ENCODE peak calls at places on chromosomes 6 and 20, in six cellular contexts. M is heart left ventricle, C is IMR-90, H is gastrocnemius medialis, G is tibial nerve, Y is transverse colon. W is an unnamed sample.

GRCh38 chr6:138814179-138814834 is 18.4 kb downstream of the ECT2L start:
- DNase-seq in M (no peak), C (no peak), H (no peak), G (no peak), Y (no peak), W (no peak)

GRCh38 chr6:11598687-11599086 is 61.1 kb downstream of the TMEM170B start:
- DNase-seq in M (no peak), C (no peak), H (no peak), G (no peak), Y (no peak), W (no peak)

GRCh38 chr20:57664476-57664875 is 44.2 kb upstream of the ZBP1 start:
- DNase-seq in M (peak), C (no peak), H (no peak), G (no peak), Y (peak), W (no peak)

GRCh38 chr6:34129753-34130152 is 16.1 kb downstream of the GRM4 start:
- DNase-seq in M (no peak), C (no peak), H (no peak), G (no peak), Y (no peak), W (no peak)

GRCh38 chr6:144161970-144162369 is 11.7 kb downstream of the STX11 start:
- DNase-seq in M (no peak), C (no peak), H (no peak), G (no peak), Y (no peak), W (no peak)

GRCh38 chr20:41038878-41039404 is 10.3 kb downstream of the TOP1 start:
- DNase-seq in M (no peak), C (no peak), H (no peak), G (no peak), Y (no peak), W (no peak)

GRCh38 chr6:16706029-16706428 is 55.2 kb downstream of the ATXN1 start:
- DNase-seq in M (no peak), C (no peak), H (no peak), G (no peak), Y (no peak), W (no peak)

GRCh38 chr6:26222587-26222986 is 135.4 kb downstream of the HFE start:
- DNase-seq in M (no peak), C (no peak), H (no peak), G (no peak), Y (no peak), W (no peak)

GRCh38 chr20:32004963-32005362 is 5.3 kb upstream of the CCM2L start:
- DNase-seq in M (no peak), C (peak), H (no peak), G (no peak), Y (no peak), W (peak)

DNA sequence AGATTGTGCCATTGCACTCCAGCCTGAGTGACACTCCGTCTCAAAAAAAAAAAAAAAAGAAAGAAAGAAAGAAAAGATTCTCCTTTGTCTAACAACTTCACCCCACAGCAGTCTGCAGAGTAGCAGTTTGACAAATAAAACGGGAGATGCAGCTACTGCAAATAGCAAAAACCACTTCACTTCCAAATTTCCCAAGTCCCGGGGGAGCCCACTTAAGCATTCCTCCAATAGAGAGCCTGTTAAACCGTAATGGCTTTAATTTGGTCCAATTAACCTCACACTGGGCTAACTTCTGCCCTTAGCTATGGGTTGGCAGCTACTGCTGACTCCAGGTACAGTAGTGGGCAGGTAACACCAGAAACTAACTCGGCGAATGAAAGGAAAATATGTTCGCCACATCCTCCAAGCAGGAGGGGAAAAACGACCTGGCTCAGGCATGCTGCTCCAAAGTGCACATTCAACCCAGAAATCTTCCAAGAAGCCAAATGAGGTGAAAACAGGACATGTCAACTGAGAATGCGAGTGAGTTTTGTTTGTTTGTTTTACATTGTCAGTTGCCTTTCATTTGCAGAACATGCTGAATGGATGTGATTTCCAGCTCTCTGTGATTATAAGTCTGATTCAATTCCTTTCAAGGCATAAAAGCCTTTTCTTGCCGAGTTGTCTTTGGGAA is 117.5 kb upstream of the ARMC2 start:
- DNase-seq in M (no peak), C (no peak), H (no peak), G (no peak), Y (no peak), W (no peak)
- H3K4me3 ChIP-seq in M (no peak), C (no peak), H (no peak), G (no peak), Y (no peak), W (no peak)

GRCh38 chr6:162728177-162728571 is 400 bp downstream of the PACRG start:
- DNase-seq in M (no peak), C (no peak), H (no peak), G (no peak), Y (no peak), W (peak)

GRCh38 chr6:162730502-162730901 is 2.7 kb downstream of the PACRG start:
- DNase-seq in M (no peak), C (no peak), H (no peak), G (no peak), Y (no peak), W (no peak)

GRCh38 chr6:162726997-162727346 is 594 bp downstream of the PRKN start:
- DNase-seq in M (no peak), C (no peak), H (no peak), G (no peak), Y (peak), W (peak)

GRCh38 chr6:162728706-162729105 is 932 bp downstream of the PACRG start:
- DNase-seq in M (no peak), C (no peak), H (no peak), G (no peak), Y (no peak), W (no peak)

DNA sequence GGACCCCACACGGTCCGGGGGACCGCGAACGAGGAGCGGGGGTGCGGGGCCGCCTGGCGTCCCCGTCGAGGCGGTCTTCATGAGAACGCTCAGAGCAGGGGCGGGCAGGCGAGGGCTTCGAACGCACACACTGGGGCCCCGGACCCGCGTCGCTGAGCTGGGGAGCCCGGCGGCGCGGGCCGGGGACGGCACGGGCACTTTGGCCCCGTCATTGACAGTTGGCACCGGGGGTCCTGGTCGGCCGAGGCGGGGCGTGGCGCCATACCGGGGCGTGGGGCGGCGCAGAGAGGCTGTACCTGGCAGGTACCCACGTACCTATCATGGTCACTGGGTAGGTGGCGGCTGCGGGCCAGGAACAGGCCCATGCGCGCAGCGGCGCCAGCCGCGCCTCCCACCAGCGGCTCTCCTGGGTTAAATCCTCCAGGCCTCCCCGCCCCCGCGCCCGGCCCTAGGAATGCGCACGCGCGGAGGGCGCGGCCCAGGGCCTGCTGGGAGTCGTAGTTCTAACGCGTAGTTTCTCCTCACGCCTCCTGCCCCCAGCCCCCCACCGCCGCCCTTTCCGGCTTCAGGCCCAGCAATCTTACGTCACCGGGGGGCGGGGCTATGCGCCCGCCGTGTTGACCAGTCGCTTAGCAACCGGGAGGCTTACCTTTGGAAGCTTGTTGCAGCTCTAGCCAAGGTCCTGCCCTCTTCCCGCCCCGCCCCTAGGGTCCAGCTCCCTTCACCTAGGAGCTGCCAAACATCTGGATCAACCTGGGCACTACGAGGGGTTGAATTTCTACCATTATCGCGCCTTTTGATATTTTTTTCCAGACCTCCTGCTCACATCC is at the start of the genes PACRG and PRKN:
- DNase-seq in M (peak), C (peak), H (peak), G (peak), Y (peak), W (peak)
- TF ChIP-seq POLR2A in M (peak), C (peak), H (peak), G (peak), Y (peak), W (peak)

GRCh38 chr6:28534880-28535279 is 9.2 kb downstream of the GPX5 start:
- DNase-seq in M (no peak), C (no peak), H (no peak), G (no peak), Y (no peak), W (no peak)
- H3K4me3 ChIP-seq in M (no peak), C (no peak), H (no peak), G (no peak), Y (no peak), W (no peak)

GRCh38 chr6:155183095-155183494 is 80.7 kb upstream of the CLDN20 start:
- DNase-seq in M (no peak), C (no peak), H (no peak), G (no peak), Y (no peak), W (peak)
- TF ChIP-seq POLR2A in M (no peak), C (no peak), H (no peak), G (no peak), Y (no peak), W (no peak)

GRCh38 chr6:2768696-2769095 is 3.5 kb downstream of the WRNIP1 start:
- DNase-seq in M (no peak), C (no peak), H (no peak), G (no peak), Y (no peak), W (no peak)

GRCh38 chr6:2772840-2773239 is 7.6 kb downstream of the WRNIP1 start:
- DNase-seq in M (no peak), C (no peak), H (no peak), G (no peak), Y (no peak), W (no peak)

GRCh38 chr6:2773450-2773849 is 8.3 kb downstream of the WRNIP1 start:
- DNase-seq in M (no peak), C (peak), H (no peak), G (no peak), Y (no peak), W (no peak)

GRCh38 chr6:2770171-2770570 is 5.0 kb downstream of the WRNIP1 start:
- DNase-seq in M (peak), C (no peak), H (no peak), G (no peak), Y (no peak), W (no peak)

GRCh38 chr6:2771021-2771558 is 5.9 kb downstream of the WRNIP1 start:
- DNase-seq in M (no peak), C (no peak), H (no peak), G (no peak), Y (no peak), W (no peak)
- H3K4me3 ChIP-seq in M (no peak), C (no peak), H (no peak), G (no peak), Y (no peak), W (no peak)

GRCh38 chr20:33667245-33668086 is 723 bp downstream of the ACTL10 start:
- DNase-seq in M (peak), C (peak), H (no peak), G (no peak), Y (peak), W (peak)
- TF ChIP-seq POLR2A in M (no peak), C (no peak), H (no peak), G (no peak), Y (peak), W (peak)

GRCh38 chr20:63537525-63538203 is 488 bp upstream of the PTK6 start:
- DNase-seq in M (peak), C (peak), H (peak), G (peak), Y (peak), W (peak)
- H3K4me3 ChIP-seq in M (no peak), C (peak), H (peak), G (no peak), Y (peak), W (peak)

GRCh38 chr20:63859166-63859699 is 2.1 kb upstream of the ABHD16B start:
- DNase-seq in M (no peak), C (no peak), H (no peak), G (no peak), Y (no peak), W (no peak)

GRCh38 chr20:63861365-63861934 is at the start of gene ABHD16B:
- DNase-seq in M (peak), C (no peak), H (no peak), G (no peak), Y (no peak), W (no peak)

GRCh38 chr20:63858393-63859165 is 2.7 kb upstream of the ABHD16B start:
- DNase-seq in M (peak), C (peak), H (no peak), G (no peak), Y (no peak), W (peak)

GRCh38 chr20:63861981-63862901 is 943 bp downstream of the ABHD16B start:
- DNase-seq in M (peak), C (no peak), H (no peak), G (no peak), Y (no peak), W (no peak)

DNA sequence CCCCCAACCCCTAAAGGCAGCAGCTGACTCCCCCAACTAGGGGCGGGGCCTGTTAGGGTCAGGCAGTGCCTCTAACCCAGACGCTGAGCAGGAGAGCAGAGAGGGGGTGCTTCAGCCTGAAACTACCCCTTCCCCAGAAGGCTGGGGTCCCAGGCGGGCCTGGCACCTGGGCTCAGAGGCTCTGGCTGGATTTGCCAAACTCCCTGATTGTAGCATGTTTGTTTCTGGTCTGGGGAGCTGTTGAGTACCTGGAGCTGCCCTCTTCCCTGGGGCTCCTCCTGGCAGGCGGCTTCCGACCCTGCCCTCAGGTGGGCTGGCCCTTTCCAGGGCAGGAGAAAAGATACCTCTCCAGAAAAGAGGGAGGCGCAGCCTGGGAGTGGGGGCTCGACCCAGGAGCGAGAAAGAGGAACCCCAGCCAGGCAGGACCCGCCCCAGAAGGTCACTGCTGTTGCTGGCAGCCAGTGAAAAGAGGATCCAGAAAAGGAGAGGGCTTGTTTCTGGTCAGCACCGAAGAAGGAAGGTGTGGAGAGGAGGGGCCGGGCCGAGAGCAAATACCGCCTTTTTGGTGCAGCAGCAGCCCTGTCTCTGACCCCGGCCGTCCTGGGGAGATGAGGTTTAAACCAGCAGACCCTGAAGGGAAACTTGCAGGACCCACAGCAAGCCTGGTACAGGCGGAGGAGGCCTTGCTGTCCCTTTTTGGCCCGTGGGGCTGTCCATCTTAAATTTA is 810 bp upstream of the ABHD16B start:
- DNase-seq in M (peak), C (no peak), H (no peak), G (no peak), Y (no peak), W (peak)
- TF ChIP-seq POLR2A in M (no peak), C (no peak), H (no peak), G (no peak), Y (no peak), W (no peak)

GRCh38 chr6:132495604-132496079 is 17.3 kb downstream of the STX7 start:
- DNase-seq in M (no peak), C (no peak), H (no peak), G (no peak), Y (no peak), W (no peak)

GRCh38 chr6:132499757-132500156 is 13.2 kb downstream of the STX7 start:
- DNase-seq in M (no peak), C (no peak), H (no peak), G (no peak), Y (no peak), W (peak)

GRCh38 chr6:132496519-132497180 is 16.3 kb downstream of the STX7 start:
- DNase-seq in M (no peak), C (no peak), H (no peak), G (no peak), Y (no peak), W (no peak)

GRCh38 chr6:132494954-132495353 is 18.0 kb downstream of the STX7 start:
- DNase-seq in M (no peak), C (no peak), H (no peak), G (no peak), Y (no peak), W (no peak)

GRCh38 chr6:132498638-132499037 is 14.3 kb downstream of the STX7 start:
- DNase-seq in M (no peak), C (no peak), H (no peak), G (no peak), Y (no peak), W (no peak)
- H3K4me3 ChIP-seq in M (no peak), C (no peak), H (no peak), G (no peak), Y (no peak), W (no peak)

GRCh38 chr6:30626484-30627366 is at the start of gene ATAT1:
- DNase-seq in M (peak), C (peak), H (peak), G (peak), Y (peak), W (peak)
- TF ChIP-seq POLR2A in M (peak), C (peak), H (peak), G (peak), Y (peak), W (peak)